ENCODE peak calls at places on chromosomes 2 and 18, in nine cellular contexts. One of them, this sample, is unnamed.

GRCh38 chr18:75959150-75959549 is 531.6 kb upstream of the SMIM21 start:
- DNase-seq in neural crest cell: no peak
- DNase-seq in heart left ventricle: no peak
- DNase-seq in IMR-90: no peak
- DNase-seq in cardiac fibroblast: no peak
- DNase-seq in right atrium auricular region: no peak
- DNase-seq in transverse colon: no peak
- DNase-seq in cardiac muscle cell: no peak
- DNase-seq in GM12865: no peak
- DNase-seq in this sample: no peak

GRCh38 chr2:190990132-190990531 is 23.8 kb downstream of the STAT1 start:
- DNase-seq in cardiac muscle cell: no peak
- DNase-seq in heart left ventricle: no peak
- DNase-seq in GM12865: no peak
- DNase-seq in IMR-90: no peak
- DNase-seq in neural crest cell: no peak
- DNase-seq in cardiac fibroblast: no peak
- DNase-seq in right atrium auricular region: no peak
- DNase-seq in transverse colon: no peak
- DNase-seq in this sample: no peak

GRCh38 chr2:105641389-105641811 is 103.3 kb upstream of the NCK2 start:
- DNase-seq in heart left ventricle: no peak
- DNase-seq in neural crest cell: no peak
- DNase-seq in right atrium auricular region: peak
- DNase-seq in cardiac muscle cell: peak
- DNase-seq in IMR-90: no peak
- DNase-seq in cardiac fibroblast: peak
- DNase-seq in transverse colon: no peak
- DNase-seq in GM12865: no peak
- DNase-seq in this sample: no peak

GRCh38 chr2:226526731-226527130 is 272.9 kb downstream of the IRS1 start:
- DNase-seq in IMR-90: peak
- DNase-seq in right atrium auricular region: no peak
- DNase-seq in GM12865: no peak
- DNase-seq in neural crest cell: no peak
- DNase-seq in heart left ventricle: no peak
- DNase-seq in cardiac fibroblast: no peak
- DNase-seq in transverse colon: no peak
- DNase-seq in cardiac muscle cell: no peak
- DNase-seq in this sample: no peak

GRCh38 chr2:88811238-88811637 is 119.8 kb downstream of the RPIA start:
- DNase-seq in IMR-90: no peak
- DNase-seq in transverse colon: no peak
- DNase-seq in right atrium auricular region: no peak
- DNase-seq in GM12865: no peak
- DNase-seq in cardiac fibroblast: no peak
- DNase-seq in cardiac muscle cell: no peak
- DNase-seq in neural crest cell: no peak
- DNase-seq in heart left ventricle: no peak
- DNase-seq in this sample: no peak

GRCh38 chr2:142865924-142866323 is 11.5 kb upstream of the KYNU start:
- DNase-seq in cardiac muscle cell: no peak
- DNase-seq in heart left ventricle: no peak
- DNase-seq in right atrium auricular region: no peak
- DNase-seq in neural crest cell: no peak
- DNase-seq in GM12865: peak
- DNase-seq in cardiac fibroblast: peak
- DNase-seq in IMR-90: peak
- DNase-seq in transverse colon: no peak
- DNase-seq in this sample: no peak

GRCh38 chr2:135547311-135547710 is 16.0 kb downstream of the R3HDM1 start:
- DNase-seq in heart left ventricle: no peak
- DNase-seq in IMR-90: no peak
- DNase-seq in cardiac muscle cell: no peak
- DNase-seq in cardiac fibroblast: no peak
- DNase-seq in neural crest cell: no peak
- DNase-seq in right atrium auricular region: no peak
- DNase-seq in transverse colon: no peak
- DNase-seq in GM12865: no peak
- DNase-seq in this sample: no peak

GRCh38 chr2:115161531-115162453 is 719.4 kb downstream of the DPP10 start:
- DNase-seq in IMR-90: no peak
- DNase-seq in right atrium auricular region: no peak
- DNase-seq in neural crest cell: peak
- DNase-seq in GM12865: no peak
- DNase-seq in transverse colon: peak
- DNase-seq in heart left ventricle: peak
- DNase-seq in cardiac fibroblast: no peak
- DNase-seq in cardiac muscle cell: no peak
- DNase-seq in this sample: no peak

GRCh38 chr2:158815650-158816049 is 20.5 kb downstream of the DAPL1 start:
- DNase-seq in right atrium auricular region: no peak
- DNase-seq in neural crest cell: no peak
- DNase-seq in IMR-90: no peak
- DNase-seq in transverse colon: no peak
- DNase-seq in cardiac fibroblast: no peak
- DNase-seq in cardiac muscle cell: no peak
- DNase-seq in GM12865: no peak
- DNase-seq in heart left ventricle: no peak
- DNase-seq in this sample: no peak

GRCh38 chr18:4400911-4401310 is 54.2 kb downstream of the DLGAP1 start:
- DNase-seq in neural crest cell: no peak
- DNase-seq in cardiac fibroblast: no peak
- DNase-seq in GM12865: no peak
- DNase-seq in IMR-90: no peak
- DNase-seq in right atrium auricular region: no peak
- DNase-seq in cardiac muscle cell: no peak
- DNase-seq in transverse colon: no peak
- DNase-seq in heart left ventricle: no peak
- DNase-seq in this sample: no peak

GRCh38 chr2:161312996-161313395 is 4.8 kb downstream of the PSMD14 start:
- DNase-seq in cardiac fibroblast: no peak
- DNase-seq in IMR-90: peak
- DNase-seq in cardiac muscle cell: no peak
- DNase-seq in transverse colon: no peak
- DNase-seq in right atrium auricular region: no peak
- DNase-seq in neural crest cell: no peak
- DNase-seq in GM12865: no peak
- DNase-seq in heart left ventricle: no peak
- DNase-seq in this sample: peak

DNA sequence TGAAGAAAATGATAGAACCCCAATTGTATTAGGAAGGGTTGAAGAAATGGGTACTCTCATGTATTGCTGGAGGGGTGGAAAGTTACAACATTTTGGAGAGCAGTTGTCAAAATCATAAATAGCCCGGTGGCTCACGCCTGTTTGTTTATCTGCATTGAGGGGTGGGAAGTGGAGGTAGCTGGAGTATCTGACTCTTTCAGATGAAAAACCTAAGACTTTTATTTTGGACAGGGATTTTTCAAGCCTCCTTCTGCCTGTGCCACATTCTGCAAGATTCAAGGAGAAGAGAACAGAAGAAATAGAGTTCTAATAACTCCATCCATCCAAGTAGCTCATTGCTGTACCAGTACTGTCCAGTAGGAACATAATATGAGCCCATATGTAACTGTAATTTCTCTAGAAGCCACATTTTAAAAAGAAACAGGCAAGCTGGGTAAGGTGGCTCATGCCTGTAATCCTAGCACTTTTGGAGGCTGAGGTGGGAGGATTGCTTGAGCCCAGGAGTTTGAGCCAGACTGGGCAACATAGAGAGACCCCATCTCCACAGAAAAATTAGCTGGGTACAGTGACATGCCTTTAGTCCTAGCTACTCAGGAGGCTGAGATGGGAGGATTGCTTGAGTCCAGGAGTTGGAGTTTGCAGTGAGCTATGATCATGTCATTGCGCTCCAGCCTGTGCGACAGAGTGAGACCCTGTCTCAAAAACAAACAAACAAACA is 35.5 kb upstream of the NT5DC4 start:
- DNase-seq in cardiac fibroblast: no peak
- DNase-seq in right atrium auricular region: no peak
- DNase-seq in neural crest cell: no peak
- DNase-seq in IMR-90: no peak
- DNase-seq in transverse colon: no peak
- DNase-seq in cardiac muscle cell: no peak
- DNase-seq in GM12865: no peak
- DNase-seq in heart left ventricle: no peak
- DNase-seq in this sample: no peak
- TF ChIP-seq CTCF in cardiac fibroblast: peak
- TF ChIP-seq CTCF in right atrium auricular region: no peak
- TF ChIP-seq CTCF in neural crest cell: peak
- TF ChIP-seq CTCF in IMR-90: no peak
- TF ChIP-seq CTCF in transverse colon: peak
- TF ChIP-seq CTCF in cardiac muscle cell: no peak
- TF ChIP-seq CTCF in GM12865: peak
- TF ChIP-seq CTCF in heart left ventricle: no peak
- TF ChIP-seq CTCF in this sample: peak

GRCh38 chr2:41498791-41499190 is 549.0 kb upstream of the PKDCC start:
- DNase-seq in cardiac fibroblast: peak
- DNase-seq in GM12865: no peak
- DNase-seq in neural crest cell: no peak
- DNase-seq in IMR-90: no peak
- DNase-seq in transverse colon: no peak
- DNase-seq in heart left ventricle: no peak
- DNase-seq in cardiac muscle cell: peak
- DNase-seq in right atrium auricular region: no peak
- DNase-seq in this sample: no peak

GRCh38 chr2:41502752-41503151 is 545.1 kb upstream of the PKDCC start:
- DNase-seq in neural crest cell: no peak
- DNase-seq in GM12865: no peak
- DNase-seq in IMR-90: no peak
- DNase-seq in cardiac fibroblast: no peak
- DNase-seq in cardiac muscle cell: no peak
- DNase-seq in heart left ventricle: no peak
- DNase-seq in right atrium auricular region: no peak
- DNase-seq in transverse colon: no peak
- DNase-seq in this sample: no peak

GRCh38 chr2:41500895-41501294 is 546.9 kb upstream of the PKDCC start:
- DNase-seq in IMR-90: no peak
- DNase-seq in heart left ventricle: no peak
- DNase-seq in neural crest cell: no peak
- DNase-seq in cardiac fibroblast: no peak
- DNase-seq in right atrium auricular region: no peak
- DNase-seq in GM12865: no peak
- DNase-seq in cardiac muscle cell: no peak
- DNase-seq in transverse colon: no peak
- DNase-seq in this sample: no peak

GRCh38 chr2:41495050-41495449 is 552.8 kb upstream of the PKDCC start:
- DNase-seq in right atrium auricular region: no peak
- DNase-seq in GM12865: peak
- DNase-seq in cardiac fibroblast: no peak
- DNase-seq in IMR-90: no peak
- DNase-seq in neural crest cell: no peak
- DNase-seq in cardiac muscle cell: no peak
- DNase-seq in heart left ventricle: no peak
- DNase-seq in transverse colon: no peak
- DNase-seq in this sample: no peak

DNA sequence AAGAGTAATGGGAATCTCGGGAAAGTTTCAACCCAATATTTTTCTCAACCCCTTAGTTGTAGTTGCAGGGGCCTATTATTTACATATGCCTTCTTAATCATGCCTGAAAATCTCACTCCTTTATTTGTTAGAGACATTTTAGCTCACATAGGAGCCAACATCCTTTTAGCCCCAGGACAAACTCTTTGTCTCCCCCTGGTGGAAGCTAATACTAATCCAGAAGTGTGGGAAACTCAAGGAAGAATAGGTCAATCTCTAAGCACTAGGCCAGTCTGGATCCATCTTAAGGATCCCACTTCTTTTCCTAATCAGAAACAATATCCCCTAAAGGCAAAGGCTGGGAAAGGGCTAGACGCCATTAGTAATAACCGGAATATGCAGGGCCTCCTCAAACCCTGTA is 550.9 kb upstream of the PKDCC start:
- DNase-seq in heart left ventricle: no peak
- DNase-seq in cardiac muscle cell: no peak
- DNase-seq in cardiac fibroblast: no peak
- DNase-seq in right atrium auricular region: no peak
- DNase-seq in neural crest cell: no peak
- DNase-seq in IMR-90: no peak
- DNase-seq in transverse colon: no peak
- DNase-seq in GM12865: peak
- DNase-seq in this sample: no peak
- TF ChIP-seq CTCF in heart left ventricle: peak
- TF ChIP-seq CTCF in cardiac muscle cell: no peak
- TF ChIP-seq CTCF in cardiac fibroblast: peak
- TF ChIP-seq CTCF in right atrium auricular region: no peak
- TF ChIP-seq CTCF in neural crest cell: peak
- TF ChIP-seq CTCF in IMR-90: no peak
- TF ChIP-seq CTCF in transverse colon: no peak
- TF ChIP-seq CTCF in GM12865: peak
- TF ChIP-seq CTCF in this sample: peak

GRCh38 chr2:102304268-102304667 is 7.1 kb upstream of the IL1RL1 start:
- DNase-seq in heart left ventricle: no peak
- DNase-seq in IMR-90: peak
- DNase-seq in cardiac muscle cell: peak
- DNase-seq in right atrium auricular region: no peak
- DNase-seq in cardiac fibroblast: peak
- DNase-seq in transverse colon: no peak
- DNase-seq in neural crest cell: no peak
- DNase-seq in GM12865: no peak
- DNase-seq in this sample: no peak

GRCh38 chr2:102304711-102305591 is 6.4 kb upstream of the IL1RL1 start:
- DNase-seq in cardiac muscle cell: peak
- DNase-seq in right atrium auricular region: no peak
- DNase-seq in neural crest cell: no peak
- DNase-seq in GM12865: no peak
- DNase-seq in IMR-90: no peak
- DNase-seq in cardiac fibroblast: no peak
- DNase-seq in heart left ventricle: no peak
- DNase-seq in transverse colon: no peak
- DNase-seq in this sample: no peak

GRCh38 chr2:102302458-102302857 is 8.9 kb upstream of the IL1RL1 start:
- DNase-seq in heart left ventricle: no peak
- DNase-seq in cardiac muscle cell: no peak
- DNase-seq in cardiac fibroblast: no peak
- DNase-seq in IMR-90: no peak
- DNase-seq in GM12865: no peak
- DNase-seq in neural crest cell: no peak
- DNase-seq in transverse colon: no peak
- DNase-seq in right atrium auricular region: no peak
- DNase-seq in this sample: no peak

GRCh38 chr2:102303589-102303988 is 7.8 kb upstream of the IL1RL1 start:
- DNase-seq in GM12865: no peak
- DNase-seq in heart left ventricle: no peak
- DNase-seq in cardiac fibroblast: no peak
- DNase-seq in cardiac muscle cell: no peak
- DNase-seq in right atrium auricular region: no peak
- DNase-seq in neural crest cell: no peak
- DNase-seq in IMR-90: no peak
- DNase-seq in transverse colon: no peak
- DNase-seq in this sample: no peak

GRCh38 chr2:102301867-102302362 is 9.4 kb upstream of the IL1RL1 start:
- DNase-seq in transverse colon: peak
- DNase-seq in heart left ventricle: no peak
- DNase-seq in cardiac muscle cell: peak
- DNase-seq in neural crest cell: peak
- DNase-seq in GM12865: peak
- DNase-seq in IMR-90: peak
- DNase-seq in right atrium auricular region: no peak
- DNase-seq in cardiac fibroblast: peak
- DNase-seq in this sample: no peak
- TF ChIP-seq CTCF in transverse colon: no peak
- TF ChIP-seq CTCF in heart left ventricle: peak
- TF ChIP-seq CTCF in cardiac muscle cell: peak
- TF ChIP-seq CTCF in neural crest cell: peak
- TF ChIP-seq CTCF in GM12865: peak
- TF ChIP-seq CTCF in IMR-90: peak
- TF ChIP-seq CTCF in right atrium auricular region: no peak
- TF ChIP-seq CTCF in cardiac fibroblast: peak
- TF ChIP-seq CTCF in this sample: peak

GRCh38 chr18:65788373-65788772 is 37.6 kb downstream of the CDH7 start:
- DNase-seq in transverse colon: no peak
- DNase-seq in GM12865: no peak
- DNase-seq in right atrium auricular region: no peak
- DNase-seq in neural crest cell: no peak
- DNase-seq in cardiac muscle cell: no peak
- DNase-seq in heart left ventricle: no peak
- DNase-seq in cardiac fibroblast: no peak
- DNase-seq in IMR-90: no peak
- DNase-seq in this sample: no peak
- TF ChIP-seq CTCF in transverse colon: no peak
- TF ChIP-seq CTCF in GM12865: no peak
- TF ChIP-seq CTCF in right atrium auricular region: no peak
- TF ChIP-seq CTCF in neural crest cell: no peak
- TF ChIP-seq CTCF in cardiac muscle cell: no peak
- TF ChIP-seq CTCF in heart left ventricle: no peak
- TF ChIP-seq CTCF in cardiac fibroblast: no peak
- TF ChIP-seq CTCF in IMR-90: no peak
- TF ChIP-seq CTCF in this sample: no peak

This sample was measured in HFFc6.